ENCODE peak calls at places on chromosomes 13 and 19, in seven cellular contexts. O is lower leg skin; Y is activated T-cell treated with anti-CD3 and anti-CD28 coated beads, Interleukin-2, amount 50 U/mL, for 72 hours; M is thoracic aorta; Q is HS-5; B is RWPE1; X is ascending aorta. W is an unnamed sample.

GRCh38 chr13:76848596-76848995 is 37.6 kb downstream of the KCTD12 start:
- DNase-seq in X (no peak), Q (no peak), B (no peak), M (no peak), Y (no peak), O (peak; percentile 31), W (no peak)

GRCh38 chr19:18364826-18365528 is 21.0 kb upstream of the GDF15 start:
- DNase-seq in O (peak; percentile 82), Q (peak; percentile 95), Y (no peak), M (peak; percentile 40), B (peak; percentile 90), X (no peak), W (no peak)

GRCh38 chr19:20351244-20351643 is 184.2 kb downstream of the ZNF486 start:
- DNase-seq in Y (no peak), X (no peak), Q (no peak), B (no peak), M (no peak), O (no peak), W (no peak)

GRCh38 chr13:74641586-74641985 is 507.4 kb upstream of the KLF12 start:
- DNase-seq in Y (no peak), M (no peak), X (no peak), Q (no peak), O (no peak), B (no peak), W (no peak)

GRCh38 chr13:38395505-38395803 is 45.8 kb downstream of the UFM1 start:
- DNase-seq in O (no peak), B (peak; percentile 29), Y (no peak), X (no peak), M (no peak), Q (no peak), W (no peak)

GRCh38 chr19:46635920-46636761 is at the start of gene GNG8:
- DNase-seq in Y (peak; percentile 67), M (no peak), Q (no peak), B (no peak), X (no peak), O (no peak), W (no peak)

GRCh38 chr19:44003461-44004134 is 841 bp downstream of the ZNF230 start:
- DNase-seq in Q (no peak), X (no peak), O (no peak), M (no peak), Y (peak; percentile 2), B (peak; percentile 19), W (peak; percentile 46)

GRCh38 chr13:50467156-50467814 is 376.2 kb downstream of the DLEU7 start:
- DNase-seq in B (no peak), Y (no peak), O (no peak), M (no peak), Q (no peak), X (no peak), W (no peak)

GRCh38 chr13:113928701-113929627 is 44.9 kb downstream of the C13orf46 start:
- DNase-seq in Q (no peak), M (peak; percentile 82), O (peak; percentile 80), X (peak; percentile 80), B (no peak), Y (no peak), W (no peak)

GRCh38 chr19:52735734-52736133 is 890 bp upstream of the ZNF611 start:
- DNase-seq in O (peak; percentile 18), X (peak; percentile 14), Q (no peak), Y (peak; percentile 22), M (no peak), B (no peak), W (no peak)

GRCh38 chr19:18419699-18420460 is 682 bp downstream of the SSBP4 start:
- DNase-seq in Q (no peak), Y (peak; percentile 66), X (no peak), M (no peak), O (no peak), B (no peak), W (peak; percentile 81)

GRCh38 chr13:110183925-110184324 is 123.0 kb downstream of the COL4A1 start:
- DNase-seq in B (no peak), Y (no peak), Q (no peak), X (no peak), M (no peak), O (no peak), W (no peak)

GRCh38 chr13:21010621-21011020 is 50.8 kb downstream of the LATS2 start:
- DNase-seq in B (peak; percentile 34), Q (no peak), X (no peak), Y (no peak), O (no peak), M (no peak), W (no peak)

GRCh38 chr13:30422056-30422914 is at the start of gene UBE2L5:
- DNase-seq in M (no peak), O (peak; percentile 70), X (peak; percentile 10), B (peak; percentile 54), Q (no peak), Y (peak; percentile 78), W (peak; percentile 78)

GRCh38 chr13:114021464-114022308 is 47.8 kb upstream of the C13orf46 start:
- DNase-seq in M (no peak), X (no peak), B (no peak), Y (no peak), O (no peak), Q (no peak), W (no peak)

GRCh38 chr13:32408296-32408998 is 19.5 kb downstream of the N4BP2L1 start:
- DNase-seq in M (no peak), Q (no peak), Y (no peak), X (no peak), O (no peak), B (no peak), W (no peak)